ENCODE peak calls at places on chromosomes 3 and 15, in seven cellular contexts. Y, A, D, B, T, Z and F are unnamed samples.

GRCh38 chr15:58864602-58865419 is 68.7 kb downstream of the SLTM start:
- DNase-seq in T (peak), Z (no peak), B (peak), A (no peak), D (no peak), Y (no peak), F (peak)

GRCh38 chr3:152870027-152870426 is 35.1 kb downstream of the P2RY1 start:
- DNase-seq in D (no peak), B (no peak), A (no peak), T (no peak), Y (no peak), Z (no peak), F (no peak)

GRCh38 chr15:44529864-44530604 is 6.9 kb upstream of the EIF3J start:
- DNase-seq in B (no peak), D (no peak), A (no peak), Z (no peak), T (no peak), Y (no peak), F (no peak)

GRCh38 chr3:99425930-99426329 is 212.5 kb upstream of the COL8A1 start:
- DNase-seq in Z (no peak), Y (no peak), D (no peak), A (no peak), T (no peak), B (no peak), F (no peak)

GRCh38 chr15:75732809-75733451 is 20.3 kb upstream of the CSPG4 start:
- DNase-seq in B (no peak), Y (peak), D (peak), Z (peak), A (no peak), T (peak), F (peak)

GRCh38 chr3:44825264-44825925 is 36.3 kb upstream of the TMEM42 start:
- DNase-seq in T (no peak), Z (no peak), D (no peak), Y (no peak), A (peak), B (no peak), F (no peak)

GRCh38 chr3:16112910-16113504 is 61.5 kb upstream of the GALNT15 start:
- DNase-seq in A (peak), Y (no peak), B (no peak), D (no peak), Z (no peak), T (no peak), F (no peak)

GRCh38 chr15:53559364-53560253 is 199.9 kb downstream of the WDR72 start:
- DNase-seq in Y (peak), B (no peak), D (no peak), A (no peak), T (no peak), Z (no peak), F (no peak)

GRCh38 chr3:138203938-138204337 is 16.8 kb downstream of the ARMC8 start:
- DNase-seq in B (no peak), Z (no peak), A (no peak), D (no peak), T (no peak), Y (no peak), F (no peak)

GRCh38 chr3:99720985-99721632 is 82.7 kb downstream of the COL8A1 start:
- DNase-seq in T (no peak), A (no peak), Y (no peak), Z (no peak), B (no peak), D (peak), F (no peak)